ENCODE peak calls at places on chromosomes 6 and 20, in seven cellular contexts. One of them, this sample, is unnamed.

GRCh38 chr20:14334306-14334930 is 3.0 kb downstream of the FLRT3 start:
- DNase-seq in PC-3: peak; percentile 71
- DNase-seq in mammary epithelial cell: peak; percentile 70
- DNase-seq in left ventricle myocardium inferior: no peak
- DNase-seq in substantia nigra: peak; percentile 71
- DNase-seq in pancreas: no peak
- DNase-seq in hepatocyte: peak; percentile 86
- DNase-seq in this sample: no peak

GRCh38 chr6:38137609-38138008 is 318.1 kb downstream of the ZFAND3 start:
- DNase-seq in PC-3: no peak
- DNase-seq in mammary epithelial cell: no peak
- DNase-seq in pancreas: no peak
- DNase-seq in hepatocyte: no peak
- DNase-seq in substantia nigra: no peak
- DNase-seq in left ventricle myocardium inferior: no peak
- DNase-seq in this sample: no peak

GRCh38 chr20:13029687-13030510 is 21.1 kb downstream of the SPTLC3 start:
- DNase-seq in substantia nigra: no peak
- DNase-seq in hepatocyte: peak; percentile 72
- DNase-seq in left ventricle myocardium inferior: no peak
- DNase-seq in pancreas: no peak
- DNase-seq in PC-3: peak; percentile 99
- DNase-seq in mammary epithelial cell: peak; percentile 95
- DNase-seq in this sample: peak; percentile 86

GRCh38 chr6:16819752-16820151 is 58.5 kb upstream of the ATXN1 start:
- DNase-seq in left ventricle myocardium inferior: no peak
- DNase-seq in hepatocyte: no peak
- DNase-seq in substantia nigra: no peak
- DNase-seq in pancreas: no peak
- DNase-seq in mammary epithelial cell: no peak
- DNase-seq in PC-3: peak; percentile 61
- DNase-seq in this sample: no peak

GRCh38 chr6:111414373-111414772 is 68.6 kb downstream of the REV3L start:
- DNase-seq in PC-3: no peak
- DNase-seq in left ventricle myocardium inferior: no peak
- DNase-seq in pancreas: no peak
- DNase-seq in substantia nigra: no peak
- DNase-seq in mammary epithelial cell: no peak
- DNase-seq in hepatocyte: no peak
- DNase-seq in this sample: no peak

GRCh38 chr6:13810688-13811446 is 3.5 kb downstream of the MCUR1 start:
- DNase-seq in substantia nigra: no peak
- DNase-seq in left ventricle myocardium inferior: no peak
- DNase-seq in hepatocyte: no peak
- DNase-seq in pancreas: no peak
- DNase-seq in PC-3: no peak
- DNase-seq in mammary epithelial cell: no peak
- DNase-seq in this sample: no peak

GRCh38 chr20:18263723-18264122 is 24.6 kb upstream of the ZNF133 start:
- DNase-seq in PC-3: peak; percentile 77
- DNase-seq in pancreas: no peak
- DNase-seq in substantia nigra: no peak
- DNase-seq in hepatocyte: peak; percentile 51
- DNase-seq in left ventricle myocardium inferior: no peak
- DNase-seq in mammary epithelial cell: peak; percentile 65
- DNase-seq in this sample: peak; percentile 53

GRCh38 chr6:34834789-34835518 is 43.1 kb downstream of the BLTP3A start:
- DNase-seq in PC-3: peak; percentile 64
- DNase-seq in pancreas: no peak
- DNase-seq in left ventricle myocardium inferior: no peak
- DNase-seq in substantia nigra: no peak
- DNase-seq in hepatocyte: no peak
- DNase-seq in mammary epithelial cell: peak; percentile 79
- DNase-seq in this sample: peak; percentile 55

GRCh38 chr20:47521059-47521808 is 19.5 kb downstream of the NCOA3 start:
- DNase-seq in hepatocyte: peak; percentile 32
- DNase-seq in mammary epithelial cell: peak; percentile 43
- DNase-seq in PC-3: no peak
- DNase-seq in pancreas: no peak
- DNase-seq in substantia nigra: no peak
- DNase-seq in left ventricle myocardium inferior: no peak
- DNase-seq in this sample: peak; percentile 22

GRCh38 chr20:25399038-25399430 is 8.4 kb upstream of the ABHD12 start:
- DNase-seq in pancreas: no peak
- DNase-seq in PC-3: peak; percentile 96
- DNase-seq in left ventricle myocardium inferior: no peak
- DNase-seq in substantia nigra: peak; percentile 79
- DNase-seq in hepatocyte: peak; percentile 78
- DNase-seq in mammary epithelial cell: peak; percentile 65
- DNase-seq in this sample: no peak

GRCh38 chr6:29720863-29721262 is 2.4 kb upstream of the HLA-F start:
- DNase-seq in mammary epithelial cell: no peak
- DNase-seq in substantia nigra: no peak
- DNase-seq in hepatocyte: no peak
- DNase-seq in left ventricle myocardium inferior: no peak
- DNase-seq in PC-3: peak; percentile 19
- DNase-seq in pancreas: no peak
- DNase-seq in this sample: no peak

GRCh38 chr6:29723666-29724588 is 693 bp downstream of the HLA-F start:
- DNase-seq in hepatocyte: peak; percentile 16
- DNase-seq in PC-3: no peak
- DNase-seq in left ventricle myocardium inferior: peak; percentile 57
- DNase-seq in mammary epithelial cell: no peak
- DNase-seq in pancreas: peak; percentile 75
- DNase-seq in substantia nigra: no peak
- DNase-seq in this sample: no peak

GRCh38 chr6:29724937-29725869 is 2.0 kb downstream of the HLA-F start:
- DNase-seq in left ventricle myocardium inferior: no peak
- DNase-seq in substantia nigra: no peak
- DNase-seq in hepatocyte: no peak
- DNase-seq in PC-3: no peak
- DNase-seq in pancreas: no peak
- DNase-seq in mammary epithelial cell: no peak
- DNase-seq in this sample: no peak

GRCh38 chr6:29725981-29726380 is 2.7 kb downstream of the HLA-F start:
- DNase-seq in mammary epithelial cell: no peak
- DNase-seq in pancreas: no peak
- DNase-seq in PC-3: no peak
- DNase-seq in substantia nigra: no peak
- DNase-seq in hepatocyte: no peak
- DNase-seq in left ventricle myocardium inferior: no peak
- DNase-seq in this sample: no peak

GRCh38 chr6:29722773-29723665 is at the start of gene HLA-F:
- DNase-seq in pancreas: peak; percentile 74
- DNase-seq in substantia nigra: peak; percentile 87
- DNase-seq in mammary epithelial cell: peak; percentile 96
- DNase-seq in hepatocyte: peak; percentile 83
- DNase-seq in PC-3: peak; percentile 90
- DNase-seq in left ventricle myocardium inferior: peak; percentile 85
- DNase-seq in this sample: peak; percentile 57
- H3K27ac ChIP-seq in pancreas: peak within 1 kb of the TSS; percentile 70
- H3K27ac ChIP-seq in substantia nigra: peak within 1 kb of the TSS; percentile 64
- H3K27ac ChIP-seq in mammary epithelial cell: peak within 1 kb of the TSS; percentile 76
- H3K27ac ChIP-seq in hepatocyte: no peak within 1 kb of the TSS
- H3K27ac ChIP-seq in PC-3: no peak within 1 kb of the TSS
- H3K27ac ChIP-seq in left ventricle myocardium inferior: peak within 1 kb of the TSS; percentile 93
- H3K27ac ChIP-seq in this sample: no peak within 1 kb of the TSS

DNA sequence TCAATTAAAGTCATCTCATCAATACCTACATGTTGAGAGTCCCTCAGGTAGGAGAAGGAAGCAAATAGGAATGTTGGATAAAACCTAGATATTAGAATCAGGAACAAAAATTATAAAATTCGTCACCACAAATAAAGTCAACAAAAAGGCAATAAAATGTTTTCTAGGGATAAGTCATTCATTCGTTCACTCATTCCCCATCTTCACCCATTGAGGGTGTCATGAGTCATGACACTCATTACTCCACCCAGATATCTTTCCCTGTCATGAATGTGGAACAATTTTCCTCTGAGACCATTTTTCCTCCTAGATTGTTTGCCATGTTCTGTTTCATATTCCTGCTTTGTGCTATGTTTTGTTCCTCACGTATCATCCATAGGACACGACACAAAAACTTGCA is 50.9 kb upstream of the OLIG3 start:
- DNase-seq in left ventricle myocardium inferior: no peak
- DNase-seq in mammary epithelial cell: no peak
- DNase-seq in hepatocyte: no peak
- DNase-seq in substantia nigra: no peak
- DNase-seq in PC-3: peak; percentile 22
- DNase-seq in pancreas: no peak
- DNase-seq in this sample: no peak
- H3K27ac ChIP-seq in left ventricle myocardium inferior: no peak overlapping the region
- H3K27ac ChIP-seq in mammary epithelial cell: no peak overlapping the region
- H3K27ac ChIP-seq in hepatocyte: no peak overlapping the region
- H3K27ac ChIP-seq in substantia nigra: no peak overlapping the region
- H3K27ac ChIP-seq in PC-3: no peak overlapping the region
- H3K27ac ChIP-seq in pancreas: no peak overlapping the region
- H3K27ac ChIP-seq in this sample: no peak overlapping the region

DNA sequence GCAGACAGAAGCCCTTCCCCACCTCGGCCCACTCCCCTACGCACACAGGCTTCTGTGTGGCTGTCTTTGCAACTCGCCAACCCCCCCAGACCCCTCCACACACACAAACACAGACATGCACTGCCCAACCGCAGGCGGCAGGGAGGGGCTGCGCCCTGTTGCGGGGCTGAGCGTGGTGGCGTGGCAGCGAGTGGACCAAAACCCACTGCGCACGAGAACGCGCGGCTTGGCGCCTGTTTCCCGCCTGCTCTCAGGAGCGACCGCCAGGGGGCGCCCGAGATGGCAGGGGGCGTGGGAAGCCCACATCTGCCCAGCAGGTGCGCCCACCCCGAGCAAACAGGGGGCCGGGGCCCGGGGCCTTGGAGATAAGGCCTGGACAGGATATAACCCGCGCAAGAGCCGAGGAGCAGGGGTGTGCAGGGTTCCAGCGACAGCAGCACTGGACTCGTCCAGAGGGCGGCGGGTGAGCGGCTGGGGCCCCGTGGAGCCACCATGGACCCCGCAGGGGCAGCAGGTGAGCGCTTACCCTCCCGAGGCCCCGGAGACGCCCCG is at the start of gene RBPJL:
- DNase-seq in left ventricle myocardium inferior: no peak
- DNase-seq in mammary epithelial cell: no peak
- DNase-seq in PC-3: no peak
- DNase-seq in substantia nigra: no peak
- DNase-seq in hepatocyte: no peak
- DNase-seq in pancreas: peak; percentile 96
- DNase-seq in this sample: no peak
- H3K27ac ChIP-seq in left ventricle myocardium inferior: no peak within 1 kb of the TSS
- H3K27ac ChIP-seq in mammary epithelial cell: no peak within 1 kb of the TSS
- H3K27ac ChIP-seq in PC-3: no peak within 1 kb of the TSS
- H3K27ac ChIP-seq in substantia nigra: no peak within 1 kb of the TSS
- H3K27ac ChIP-seq in hepatocyte: no peak within 1 kb of the TSS
- H3K27ac ChIP-seq in pancreas: peak within 1 kb of the TSS; percentile 58
- H3K27ac ChIP-seq in this sample: no peak within 1 kb of the TSS

GRCh38 chr6:150788135-150788534 is 77.4 kb upstream of the MTHFD1L start:
- DNase-seq in pancreas: no peak
- DNase-seq in left ventricle myocardium inferior: no peak
- DNase-seq in PC-3: no peak
- DNase-seq in substantia nigra: no peak
- DNase-seq in hepatocyte: no peak
- DNase-seq in mammary epithelial cell: no peak
- DNase-seq in this sample: no peak
- H3K27ac ChIP-seq in pancreas: no peak overlapping the region
- H3K27ac ChIP-seq in left ventricle myocardium inferior: peak overlapping the region; percentile 18
- H3K27ac ChIP-seq in PC-3: no peak overlapping the region
- H3K27ac ChIP-seq in substantia nigra: no peak overlapping the region
- H3K27ac ChIP-seq in hepatocyte: peak overlapping the region; percentile 20
- H3K27ac ChIP-seq in mammary epithelial cell: no peak overlapping the region
- H3K27ac ChIP-seq in this sample: no peak overlapping the region

DNA sequence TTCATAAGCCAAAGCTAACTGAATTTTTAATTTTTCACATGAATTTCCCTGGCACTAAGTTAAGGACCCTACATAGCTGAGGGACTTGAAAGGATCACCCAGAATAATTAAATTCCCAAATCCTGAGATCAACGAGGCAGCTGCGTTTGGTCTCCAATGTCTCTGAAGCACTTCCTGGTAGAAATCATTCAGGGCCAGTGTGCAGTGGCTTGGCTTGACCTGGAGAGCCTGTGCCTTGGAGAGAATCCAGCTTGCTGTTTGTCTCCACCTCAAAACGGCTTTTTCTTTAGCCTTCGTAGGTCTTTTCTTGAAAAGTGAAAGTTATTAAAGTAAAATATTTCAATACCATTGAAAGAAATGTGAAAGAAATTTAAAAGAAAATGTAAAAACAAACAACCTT is 92.4 kb downstream of the SMOC2 start:
- DNase-seq in substantia nigra: no peak
- DNase-seq in hepatocyte: no peak
- DNase-seq in left ventricle myocardium inferior: no peak
- DNase-seq in pancreas: no peak
- DNase-seq in mammary epithelial cell: no peak
- DNase-seq in PC-3: no peak
- DNase-seq in this sample: no peak
- H3K27ac ChIP-seq in substantia nigra: no peak overlapping the region
- H3K27ac ChIP-seq in hepatocyte: no peak overlapping the region
- H3K27ac ChIP-seq in left ventricle myocardium inferior: peak overlapping the region; percentile 74
- H3K27ac ChIP-seq in pancreas: peak overlapping the region; percentile 19
- H3K27ac ChIP-seq in mammary epithelial cell: no peak overlapping the region
- H3K27ac ChIP-seq in PC-3: no peak overlapping the region
- H3K27ac ChIP-seq in this sample: no peak overlapping the region

GRCh38 chr6:166544294-166544605 is 42.2 kb downstream of the RAMACL start:
- DNase-seq in pancreas: no peak
- DNase-seq in substantia nigra: no peak
- DNase-seq in left ventricle myocardium inferior: no peak
- DNase-seq in mammary epithelial cell: no peak
- DNase-seq in PC-3: no peak
- DNase-seq in hepatocyte: no peak
- DNase-seq in this sample: no peak
- H3K27ac ChIP-seq in pancreas: no peak overlapping the region
- H3K27ac ChIP-seq in substantia nigra: no peak overlapping the region
- H3K27ac ChIP-seq in left ventricle myocardium inferior: no peak overlapping the region
- H3K27ac ChIP-seq in mammary epithelial cell: no peak overlapping the region
- H3K27ac ChIP-seq in PC-3: no peak overlapping the region
- H3K27ac ChIP-seq in hepatocyte: no peak overlapping the region
- H3K27ac ChIP-seq in this sample: no peak overlapping the region

DNA sequence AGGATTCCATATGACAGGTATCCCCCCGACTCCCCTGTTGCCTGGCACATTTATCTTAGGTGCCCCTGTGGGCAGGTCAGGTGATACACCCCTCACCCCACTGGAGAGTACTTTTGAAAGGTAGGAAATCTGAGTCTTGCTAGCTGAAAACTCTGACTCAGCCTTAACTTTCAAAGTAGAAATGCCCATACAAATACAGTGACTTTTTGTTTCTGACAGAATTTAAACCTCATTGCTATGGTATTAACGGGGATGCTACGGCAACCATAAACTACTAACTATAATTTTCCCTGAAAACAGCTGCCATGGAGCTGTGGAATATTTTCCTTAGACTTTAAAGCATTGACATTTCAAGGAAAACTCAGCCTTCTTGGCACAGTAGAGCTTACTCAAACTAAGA is 536.0 kb downstream of the RFPL4B start:
- DNase-seq in left ventricle myocardium inferior: no peak
- DNase-seq in PC-3: peak; percentile 25
- DNase-seq in mammary epithelial cell: peak; percentile 5
- DNase-seq in pancreas: no peak
- DNase-seq in hepatocyte: no peak
- DNase-seq in substantia nigra: no peak
- DNase-seq in this sample: no peak
- H3K27ac ChIP-seq in left ventricle myocardium inferior: no peak overlapping the region
- H3K27ac ChIP-seq in PC-3: peak overlapping the region; percentile 42
- H3K27ac ChIP-seq in mammary epithelial cell: no peak overlapping the region
- H3K27ac ChIP-seq in pancreas: no peak overlapping the region
- H3K27ac ChIP-seq in hepatocyte: no peak overlapping the region
- H3K27ac ChIP-seq in substantia nigra: no peak overlapping the region
- H3K27ac ChIP-seq in this sample: no peak overlapping the region